ENCODE peak calls at places on chromosomes 5 and 9, in six cellular contexts. W is stimulated activated CD4-positive, alpha-beta T cell treated with anti-CD3 and anti-CD28 coated beads, Interleukin-12 subunit alpha, Interleukin-12 subunit beta, amount 100 ng/mL, for 4 hours; R is spleen; T is NAMALWA; H is psoas muscle; P is fibroblast of the aortic adventitia. J is an unnamed sample.

GRCh38 chr5:11617080-11617479 is 287.2 kb downstream of the CTNND2 start:
- DNase-seq in W (no peak), R (no peak), T (no peak), H (no peak), P (no peak), J (no peak)

GRCh38 chr9:3608011-3608410 is 82.2 kb upstream of the RFX3 start:
- DNase-seq in W (no peak), R (no peak), T (peak), H (no peak), P (no peak), J (no peak)

GRCh38 chr5:73545403-73545779 is 20.0 kb downstream of the ANKRA2 start:
- DNase-seq in W (no peak), R (no peak), T (no peak), H (no peak), P (no peak), J (no peak)

GRCh38 chr5:59103303-59103702 is 520.4 kb downstream of the RAB3C start:
- DNase-seq in W (no peak), R (no peak), T (no peak), H (no peak), P (no peak), J (no peak)

GRCh38 chr9:82021198-82021597 is 32.6 kb downstream of the SPATA31D1 start:
- DNase-seq in W (no peak), R (no peak), T (no peak), H (peak), P (peak), J (no peak)

GRCh38 chr9:18821794-18822193 is 211.2 kb downstream of the SAXO1 start:
- DNase-seq in W (no peak), R (no peak), T (no peak), H (no peak), P (peak), J (no peak)

GRCh38 chr5:11524188-11524587 is 380.1 kb downstream of the CTNND2 start:
- DNase-seq in W (no peak), R (no peak), T (no peak), H (no peak), P (no peak), J (no peak)

GRCh38 chr5:9251379-9251980 is 294.4 kb downstream of the SEMA5A start:
- DNase-seq in W (no peak), R (no peak), T (no peak), H (no peak), P (peak), J (no peak)

GRCh38 chr5:75660678-75661465 is 49.6 kb downstream of the ANKDD1B start:
- DNase-seq in W (no peak), R (no peak), T (no peak), H (no peak), P (no peak), J (no peak)

GRCh38 chr5:82707741-82708140 is 369.5 kb downstream of the TMEM167A start:
- DNase-seq in W (no peak), R (no peak), T (no peak), H (no peak), P (no peak), J (no peak)

GRCh38 chr5:153888781-153889180 is 149.9 kb downstream of the FAM114A2 start:
- DNase-seq in W (no peak), R (no peak), T (no peak), H (no peak), P (no peak), J (no peak)

GRCh38 chr5:38249286-38249685 is 9.1 kb upstream of the EGFLAM start:
- DNase-seq in W (no peak), R (no peak), T (no peak), H (no peak), P (no peak), J (no peak)

GRCh38 chr5:44089419-44090125 is 299.6 kb downstream of the FGF10 start:
- DNase-seq in W (no peak), R (no peak), T (no peak), H (no peak), P (no peak), J (no peak)

GRCh38 chr5:88870280-88870679 is 12.7 kb downstream of the MEF2C start:
- DNase-seq in W (no peak), R (no peak), T (no peak), H (no peak), P (no peak), J (no peak)

GRCh38 chr5:54159837-54160215 is 150.5 kb downstream of the ARL15 start:
- DNase-seq in W (no peak), R (no peak), T (no peak), H (no peak), P (peak), J (no peak)

GRCh38 chr5:61327761-61328753 is 4.0 kb upstream of the ZSWIM6 start:
- DNase-seq in W (no peak), R (no peak), T (no peak), H (no peak), P (peak), J (no peak)